ENCODE peak calls at places on chromosome 1, in five cellular contexts. Y, Q, P, K and F are unnamed samples.

GRCh38 chr1:76289692-76290091 is 215.1 kb downstream of the ST6GALNAC3 start:
- DNase-seq in K (no peak), P (no peak), Y (no peak), Q (no peak), F (no peak)

GRCh38 chr1:27496604-27497155 is 6.7 kb upstream of the WASF2 start:
- DNase-seq in K (no peak), Q (no peak), Y (no peak), P (no peak), F (no peak)

GRCh38 chr1:63906053-63906704 is 132.4 kb downstream of the ROR1 start:
- DNase-seq in Q (no peak), Y (no peak), K (no peak), P (no peak), F (no peak)

GRCh38 chr1:180272395-180272794 is 42.3 kb downstream of the LHX4 start:
- DNase-seq in P (no peak), Q (no peak), K (no peak), Y (no peak), F (no peak)

GRCh38 chr1:185808675-185809074 is 74.5 kb downstream of the HMCN1 start:
- DNase-seq in P (no peak), Y (no peak), Q (no peak), K (no peak), F (no peak)

GRCh38 chr1:78122389-78122788 is 76.6 kb downstream of the GIPC2 start:
- DNase-seq in Y (no peak), P (no peak), Q (no peak), K (no peak), F (no peak)

GRCh38 chr1:42937141-42937696 is 21.4 kb downstream of the SLC2A1 start:
- DNase-seq in K (peak; percentile 98), Q (no peak), Y (no peak), P (no peak), F (no peak)

GRCh38 chr1:172547071-172547470 is 14.1 kb downstream of the SUCO start:
- DNase-seq in Q (no peak), K (no peak), P (no peak), Y (no peak), F (no peak)

GRCh38 chr1:100539836-100540536 is 2.0 kb downstream of the GPR88 start:
- DNase-seq in P (no peak), K (no peak), Q (no peak), Y (no peak), F (peak; percentile 80)

GRCh38 chr1:32094721-32095521 is 12.9 kb upstream of the KPNA6 start:
- DNase-seq in K (peak; percentile 76), Q (no peak), Y (no peak), P (no peak), F (no peak)